ENCODE peak calls at places on chromosomes 4 and X, in nine cellular contexts. U is cardiac fibroblast; C is mucosa of descending colon; H is foreskin fibroblast; F is endodermal cell; S is neuronal stem cell; B is effector memory CD4-positive, alpha-beta T cell; Q is OCI-LY7; G is A673. W is an unnamed sample.

GRCh38 chr4:66045913-66046312 is 375.6 kb upstream of the EPHA5 start:
- DNase-seq in U (no peak), C (no peak), H (no peak), F (no peak), S (no peak), B (no peak), Q (no peak), G (no peak), W (no peak)

GRCh38 chr4:183352546-183352945 is 30.3 kb upstream of the CLDN24 start:
- DNase-seq in U (no peak), C (no peak), H (no peak), F (no peak), S (no peak), B (no peak), Q (no peak), G (no peak), W (no peak)

GRCh38 chr4:88698539-88698938 is 910 bp upstream of the NAP1L5 start:
- DNase-seq in U (no peak), C (no peak), H (no peak), F (no peak), S (no peak), B (no peak), Q (no peak), G (no peak), W (no peak)

GRCh38 chr4:169557061-169557636 is 55.2 kb downstream of the NEK1 start:
- DNase-seq in U (no peak), C (no peak), H (no peak), F (no peak), S (no peak), B (no peak), Q (no peak), G (no peak), W (no peak)

GRCh38 chr4:53852343-53852742 is 212.1 kb downstream of the CHIC2 start:
- DNase-seq in U (peak), C (no peak), H (peak), F (peak), S (no peak), B (no peak), Q (no peak), G (no peak), W (no peak)

GRCh38 chr4:75889537-75890199 is 12.6 kb downstream of the PPEF2 start:
- DNase-seq in U (no peak), C (no peak), H (no peak), F (no peak), S (no peak), B (no peak), Q (no peak), G (no peak), W (no peak)

GRCh38 chr4:21882050-21882839 is 66.3 kb downstream of the KCNIP4 start:
- DNase-seq in U (peak), C (no peak), H (peak), F (no peak), S (no peak), B (no peak), Q (no peak), G (no peak), W (no peak)

GRCh38 chr4:169791527-169792156 is 33.9 kb upstream of the HPF1 start:
- DNase-seq in U (peak), C (no peak), H (peak), F (peak), S (peak), B (no peak), Q (no peak), G (peak), W (peak)

GRCh38 chrX:102599950-102600579 is 750 bp downstream of the ARMCX5 start:
- DNase-seq in U (peak), C (no peak), H (peak), F (no peak), S (no peak), B (no peak), Q (no peak), G (peak), W (no peak)

GRCh38 chr4:55269970-55270369 is 76.1 kb upstream of the SRD5A3 start:
- DNase-seq in U (no peak), C (no peak), H (no peak), F (no peak), S (no peak), B (no peak), Q (no peak), G (no peak), W (no peak)

GRCh38 chr4:1598641-1599481 is 85.3 kb downstream of the FAM53A start:
- DNase-seq in U (no peak), C (peak), H (no peak), F (no peak), S (no peak), B (no peak), Q (no peak), G (no peak), W (no peak)

GRCh38 chr4:86453044-86453501 is 93.2 kb upstream of the MAPK10 start:
- DNase-seq in U (peak), C (no peak), H (peak), F (no peak), S (no peak), B (no peak), Q (no peak), G (peak), W (no peak)

GRCh38 chr4:86451560-86452322 is 91.9 kb upstream of the MAPK10 start:
- DNase-seq in U (peak), C (no peak), H (peak), F (peak), S (no peak), B (no peak), Q (no peak), G (no peak), W (no peak)

GRCh38 chr4:86450861-86451260 is 91.0 kb upstream of the MAPK10 start:
- DNase-seq in U (no peak), C (no peak), H (no peak), F (no peak), S (no peak), B (no peak), Q (no peak), G (no peak), W (no peak)

GRCh38 chr4:86450189-86450588 is 90.3 kb upstream of the MAPK10 start:
- DNase-seq in U (no peak), C (no peak), H (no peak), F (no peak), S (no peak), B (no peak), Q (no peak), G (no peak), W (no peak)

GRCh38 chr4:86452323-86452995 is 92.6 kb upstream of the MAPK10 start:
- DNase-seq in U (peak), C (no peak), H (peak), F (no peak), S (no peak), B (no peak), Q (no peak), G (no peak), W (no peak)
- H3K4me3 ChIP-seq in U (peak), C (no peak), H (no peak), F (no peak), S (no peak), B (no peak), Q (no peak), G (no peak), W (no peak)

GRCh38 chrX:126339926-126340325 is 173.8 kb upstream of the DCAF12L2 start:
- DNase-seq in U (no peak), C (no peak), H (no peak), F (no peak), S (no peak), B (no peak), Q (no peak), G (no peak), W (no peak)
- H3K4me3 ChIP-seq in U (no peak), C (no peak), H (no peak), F (no peak), S (no peak), B (no peak), Q (no peak), G (no peak), W (no peak)

GRCh38 chrX:30307466-30307865 is 1.7 kb downstream of the NR0B1 start:
- DNase-seq in U (no peak), C (no peak), H (no peak), F (no peak), S (no peak), B (no peak), Q (no peak), G (no peak), W (no peak)
- H3K4me3 ChIP-seq in U (no peak), C (no peak), H (peak), F (peak), S (no peak), B (no peak), Q (no peak), G (peak), W (no peak)

DNA sequence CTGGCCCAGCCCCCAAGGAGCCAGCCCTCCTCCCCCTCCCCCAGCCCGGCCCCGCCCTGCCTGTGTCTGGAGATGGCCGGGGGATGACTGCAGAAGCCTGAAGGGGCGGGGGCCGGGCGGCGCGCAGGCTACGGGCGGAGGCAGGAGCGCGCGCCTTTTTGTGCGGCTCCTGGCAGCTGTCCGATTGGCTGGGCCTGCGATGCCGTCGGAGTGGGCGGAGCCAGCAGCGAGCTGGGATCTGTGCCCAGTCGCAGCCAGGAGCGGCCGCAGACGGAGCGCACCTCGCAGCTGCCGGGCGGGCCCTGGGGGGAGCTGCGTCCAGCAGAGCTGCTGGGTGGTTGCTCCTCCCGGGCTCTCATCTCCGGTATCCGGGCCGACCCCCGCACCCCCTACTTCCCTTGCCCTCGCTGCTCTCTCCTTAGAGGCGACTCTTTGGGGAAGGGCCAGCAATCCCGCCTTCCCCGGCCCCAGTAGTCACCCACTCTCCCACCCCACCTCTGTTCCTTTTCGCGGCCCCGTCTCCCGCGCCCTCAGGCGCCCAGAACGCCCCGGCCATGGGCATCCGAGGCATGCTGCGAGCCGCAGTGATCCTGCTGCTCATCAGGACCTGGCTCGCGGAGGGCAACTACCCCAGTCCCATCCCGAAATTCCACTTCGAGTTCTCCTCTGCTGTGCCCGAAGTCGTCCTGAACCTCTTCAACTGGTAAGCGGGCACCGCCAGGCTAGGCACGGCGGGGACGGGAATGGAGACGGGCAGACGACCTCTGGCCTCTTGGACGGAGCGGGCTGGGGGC is at the start of gene GABRQ:
- DNase-seq in U (peak), C (no peak), H (peak), F (peak), S (peak), B (no peak), Q (no peak), G (peak), W (peak)
- H3K4me3 ChIP-seq in U (no peak), C (no peak), H (no peak), F (peak), S (no peak), B (no peak), Q (no peak), G (no peak), W (no peak)

DNA sequence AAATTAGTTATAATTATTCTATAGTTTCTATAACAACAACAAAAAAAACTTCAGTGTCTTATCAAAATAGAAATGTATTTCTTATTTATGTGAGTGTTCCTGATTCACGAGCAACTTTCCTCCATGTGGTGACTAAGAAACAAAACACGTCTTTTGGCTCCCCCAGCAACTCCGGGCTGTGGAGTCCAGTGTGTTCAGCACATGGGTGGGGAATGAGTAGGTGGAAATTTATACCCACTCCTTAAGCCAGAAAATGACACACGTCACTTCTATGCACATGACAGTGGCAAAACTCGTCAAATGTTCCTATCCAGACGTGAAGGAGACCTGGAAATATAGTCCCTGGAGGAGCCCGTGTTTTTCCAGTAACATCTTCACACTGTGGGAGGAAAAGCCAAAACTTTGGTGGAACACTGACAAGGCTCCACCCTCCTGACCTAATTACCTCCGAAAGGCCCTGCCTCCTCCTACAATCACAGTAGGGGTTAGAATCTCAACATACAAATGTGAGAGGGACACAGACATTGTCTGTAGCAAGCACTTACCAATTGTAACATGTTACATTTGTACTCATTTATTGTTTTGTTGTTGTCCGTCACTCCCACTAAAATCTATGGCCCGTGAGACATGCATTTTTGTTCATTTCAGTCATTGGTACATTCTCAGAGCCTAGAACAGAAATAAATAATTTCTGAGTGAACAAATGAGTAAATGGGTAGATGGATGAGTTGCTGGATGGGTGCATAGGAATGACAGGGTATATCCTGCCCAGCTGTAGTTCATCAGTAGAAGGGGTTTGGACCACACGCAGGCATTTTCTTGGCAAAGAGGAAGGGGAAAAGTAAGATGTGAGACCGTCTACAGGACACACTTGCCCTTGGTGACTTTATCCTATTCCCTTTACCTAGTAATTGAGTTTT is 605.8 kb upstream of the TENM3 start:
- DNase-seq in U (peak), C (no peak), H (peak), F (no peak), S (no peak), B (no peak), Q (no peak), G (no peak), W (no peak)
- H3K4me3 ChIP-seq in U (no peak), C (no peak), H (no peak), F (no peak), S (no peak), B (no peak), Q (no peak), G (no peak), W (no peak)

DNA sequence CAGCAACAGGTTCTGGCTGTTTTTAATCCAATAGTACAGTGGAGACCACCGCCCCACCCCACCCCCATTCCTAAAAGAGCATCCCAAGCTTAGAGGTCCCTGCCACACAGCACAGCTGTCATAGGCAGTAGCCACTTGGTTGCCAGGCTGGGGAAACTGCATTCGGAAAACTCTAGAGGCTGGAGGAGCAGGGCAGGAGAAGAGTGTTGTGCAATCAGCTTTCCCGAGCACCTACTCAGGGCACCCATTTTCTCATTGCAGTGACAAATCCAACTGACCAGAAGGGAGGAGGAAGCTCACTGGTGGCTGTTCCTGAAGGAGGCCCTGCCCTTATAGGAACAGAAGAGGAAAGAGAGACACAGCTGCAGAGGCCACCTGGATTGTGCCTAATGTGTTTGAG is 1.1 kb downstream of the CXCL1 start:
- DNase-seq in U (peak), C (no peak), H (no peak), F (peak), S (no peak), B (no peak), Q (no peak), G (no peak), W (no peak)
- H3K4me3 ChIP-seq in U (peak), C (no peak), H (peak), F (no peak), S (no peak), B (no peak), Q (no peak), G (no peak), W (no peak)

GRCh38 chrX:42070866-42071265 is 147.5 kb upstream of the CASK start:
- DNase-seq in U (no peak), C (no peak), H (no peak), F (no peak), S (no peak), B (no peak), Q (no peak), G (no peak), W (no peak)
- H3K4me3 ChIP-seq in U (no peak), C (no peak), H (no peak), F (no peak), S (no peak), B (no peak), Q (no peak), G (no peak), W (no peak)

DNA sequence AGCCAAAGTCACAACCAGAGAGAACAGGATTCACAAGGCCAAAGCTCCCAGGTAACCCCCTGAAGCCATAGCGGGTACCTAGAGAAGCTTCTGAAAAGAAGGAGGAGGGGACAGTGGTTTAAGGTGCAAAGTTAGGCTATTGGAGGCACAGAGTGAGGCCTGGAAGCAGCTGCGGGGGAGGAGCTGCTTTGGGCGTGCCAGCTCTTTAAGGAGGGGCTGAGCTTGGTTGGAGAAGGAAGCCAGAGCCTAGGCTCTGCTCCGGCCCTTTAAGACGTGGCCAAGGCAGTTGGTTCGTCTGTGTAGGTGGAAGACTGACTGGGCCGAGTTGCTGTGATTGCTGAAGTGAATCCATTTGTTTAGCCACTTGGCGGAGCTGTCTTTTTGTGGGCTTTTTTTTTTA is 1.5 kb downstream of the KLF8 start:
- DNase-seq in U (peak), C (peak), H (peak), F (peak), S (no peak), B (peak), Q (no peak), G (peak), W (no peak)
- H3K4me3 ChIP-seq in U (peak), C (no peak), H (peak), F (peak), S (no peak), B (no peak), Q (no peak), G (no peak), W (no peak)

GRCh38 chr4:8580321-8581093 is at the start of gene GPR78:
- DNase-seq in U (peak), C (peak), H (peak), F (peak), S (peak), B (no peak), Q (no peak), G (peak), W (peak)

GRCh38 chr4:8577972-8578371 is 2.2 kb upstream of the GPR78 start:
- DNase-seq in U (no peak), C (no peak), H (no peak), F (peak), S (no peak), B (no peak), Q (no peak), G (no peak), W (no peak)

GRCh38 chr4:8581094-8581861 is 1.1 kb downstream of the GPR78 start:
- DNase-seq in U (no peak), C (peak), H (no peak), F (no peak), S (no peak), B (no peak), Q (no peak), G (no peak), W (no peak)

GRCh38 chr4:8578717-8579116 is 1.5 kb upstream of the GPR78 start:
- DNase-seq in U (no peak), C (no peak), H (no peak), F (no peak), S (no peak), B (no peak), Q (no peak), G (no peak), W (no peak)

DNA sequence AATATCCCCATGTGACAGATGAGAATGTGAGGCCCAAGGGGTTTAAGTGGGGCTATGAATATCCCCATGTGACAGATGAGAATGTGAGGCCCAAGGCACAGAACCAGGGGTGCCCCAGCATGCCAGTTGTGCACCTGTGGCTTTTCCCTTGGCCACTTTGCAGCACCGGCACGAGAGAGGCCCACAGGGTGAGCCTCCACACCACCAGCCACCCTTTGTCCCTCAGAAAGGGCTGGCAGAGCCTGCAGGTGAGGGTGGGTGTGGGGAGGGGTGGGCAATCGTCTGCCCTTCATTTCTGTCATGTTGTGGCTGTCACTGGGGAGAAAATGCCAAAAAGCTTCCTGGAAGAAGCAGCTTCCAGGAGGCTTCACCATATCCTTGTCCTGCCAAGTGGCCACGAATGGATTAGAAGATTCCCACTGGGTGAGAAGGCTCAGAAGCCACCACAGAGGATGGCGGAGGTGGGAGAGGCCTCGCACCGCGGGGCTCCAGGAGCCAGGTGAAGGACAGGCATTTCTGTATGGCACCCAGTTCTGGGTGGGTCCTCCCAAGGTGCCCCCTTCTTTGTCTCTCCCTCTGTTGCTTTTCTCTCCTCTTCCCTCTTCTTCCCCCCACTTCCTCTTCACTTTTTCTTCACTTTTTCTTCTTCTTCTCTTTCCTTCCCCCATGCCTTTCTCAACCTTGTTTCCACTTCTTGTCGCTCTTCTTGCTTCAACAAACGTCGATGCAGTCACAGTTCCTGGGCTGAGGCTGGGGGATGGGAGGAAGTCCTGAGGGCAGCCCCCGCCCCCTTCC is 469 bp upstream of the GPR78 start:
- DNase-seq in U (no peak), C (no peak), H (no peak), F (no peak), S (no peak), B (no peak), Q (no peak), G (no peak), W (no peak)
- H3K4me3 ChIP-seq in U (no peak), C (no peak), H (no peak), F (no peak), S (no peak), B (no peak), Q (no peak), G (no peak), W (no peak)

GRCh38 chrX:45479835-45480422 is 279.3 kb upstream of the DIPK2B start:
- DNase-seq in U (peak), C (no peak), H (peak), F (no peak), S (no peak), B (no peak), Q (no peak), G (no peak), W (no peak)

GRCh38 chrX:45479196-45479834 is 278.6 kb upstream of the DIPK2B start:
- DNase-seq in U (peak), C (no peak), H (peak), F (no peak), S (no peak), B (no peak), Q (no peak), G (no peak), W (no peak)
- H3K4me3 ChIP-seq in U (no peak), C (no peak), H (no peak), F (no peak), S (no peak), B (no peak), Q (no peak), G (no peak), W (no peak)

W was measured in NB4.